ENCODE peak calls at places on chromosomes 1 and 21, in eight cellular contexts. One of them, this sample, is unnamed.
A peak's percentile ranks its signal among the peaks of the same experiment; 100 is the strongest.

GRCh38 chr1:17637055-17637454 is 97.6 kb downstream of the ARHGEF10L start:
- DNase-seq in transverse colon: no peak
- DNase-seq in H9: no peak
- DNase-seq in PC-9: no peak
- DNase-seq in Panc1: no peak
- DNase-seq in substantia nigra: no peak
- DNase-seq in neural progenitor cell: no peak
- DNase-seq in caudate nucleus: no peak
- DNase-seq in this sample: no peak

GRCh38 chr1:183989078-183989577 is 48.4 kb downstream of the COLGALT2 start:
- DNase-seq in transverse colon: no peak
- DNase-seq in H9: no peak
- DNase-seq in PC-9: no peak
- DNase-seq in Panc1: no peak
- DNase-seq in substantia nigra: no peak
- DNase-seq in neural progenitor cell: no peak
- DNase-seq in caudate nucleus: no peak
- DNase-seq in this sample: no peak

GRCh38 chr1:94819945-94820746 is at the start of gene SLC44A3:
- DNase-seq in transverse colon: peak; percentile 65
- DNase-seq in H9: peak; percentile 75
- DNase-seq in PC-9: peak; percentile 64
- DNase-seq in Panc1: no peak
- DNase-seq in substantia nigra: no peak
- DNase-seq in neural progenitor cell: peak; percentile 82
- DNase-seq in caudate nucleus: no peak
- DNase-seq in this sample: no peak

GRCh38 chr1:76867342-76868130 is at the start of gene ST6GALNAC5:
- DNase-seq in transverse colon: no peak
- DNase-seq in H9: peak; percentile 53
- DNase-seq in PC-9: no peak
- DNase-seq in Panc1: no peak
- DNase-seq in substantia nigra: no peak
- DNase-seq in neural progenitor cell: peak; percentile 86
- DNase-seq in caudate nucleus: no peak
- DNase-seq in this sample: no peak

GRCh38 chr1:162996261-162996660 is 72.9 kb upstream of the RGS4 start:
- DNase-seq in transverse colon: no peak
- DNase-seq in H9: no peak
- DNase-seq in PC-9: no peak
- DNase-seq in Panc1: no peak
- DNase-seq in substantia nigra: no peak
- DNase-seq in neural progenitor cell: no peak
- DNase-seq in caudate nucleus: no peak
- DNase-seq in this sample: no peak

GRCh38 chr1:184806296-184806721 is 51.7 kb upstream of the EDEM3 start:
- DNase-seq in transverse colon: no peak
- DNase-seq in H9: no peak
- DNase-seq in PC-9: no peak
- DNase-seq in Panc1: no peak
- DNase-seq in substantia nigra: no peak
- DNase-seq in neural progenitor cell: no peak
- DNase-seq in caudate nucleus: no peak
- DNase-seq in this sample: no peak

GRCh38 chr1:65827346-65827745 is 34.7 kb downstream of the PDE4B start:
- DNase-seq in transverse colon: no peak
- DNase-seq in H9: no peak
- DNase-seq in PC-9: no peak
- DNase-seq in Panc1: no peak
- DNase-seq in substantia nigra: no peak
- DNase-seq in neural progenitor cell: no peak
- DNase-seq in caudate nucleus: no peak
- DNase-seq in this sample: no peak

GRCh38 chr1:116717318-116717717 is 36.9 kb upstream of the CD2 start:
- DNase-seq in transverse colon: no peak
- DNase-seq in H9: no peak
- DNase-seq in PC-9: no peak
- DNase-seq in Panc1: no peak
- DNase-seq in substantia nigra: no peak
- DNase-seq in neural progenitor cell: no peak
- DNase-seq in caudate nucleus: no peak
- DNase-seq in this sample: no peak

GRCh38 chr1:23667411-23667810 is 24.2 kb upstream of the RPL11 start:
- DNase-seq in transverse colon: no peak
- DNase-seq in H9: no peak
- DNase-seq in PC-9: no peak
- DNase-seq in Panc1: no peak
- DNase-seq in substantia nigra: no peak
- DNase-seq in neural progenitor cell: no peak
- DNase-seq in caudate nucleus: no peak
- DNase-seq in this sample: no peak

GRCh38 chr1:182664281-182664680 is 20.1 kb downstream of the RGS8 start:
- DNase-seq in transverse colon: no peak
- DNase-seq in H9: no peak
- DNase-seq in PC-9: no peak
- DNase-seq in Panc1: no peak
- DNase-seq in substantia nigra: no peak
- DNase-seq in neural progenitor cell: no peak
- DNase-seq in caudate nucleus: no peak
- DNase-seq in this sample: no peak

GRCh38 chr21:35014302-35015044 is 34.6 kb downstream of the RUNX1 start:
- DNase-seq in transverse colon: no peak
- DNase-seq in H9: no peak
- DNase-seq in PC-9: peak; percentile 7
- DNase-seq in Panc1: no peak
- DNase-seq in substantia nigra: no peak
- DNase-seq in neural progenitor cell: no peak
- DNase-seq in caudate nucleus: no peak
- DNase-seq in this sample: no peak

GRCh38 chr21:19261731-19262367 is 858.3 kb upstream of the TMPRSS15 start:
- DNase-seq in transverse colon: no peak
- DNase-seq in H9: no peak
- DNase-seq in PC-9: no peak
- DNase-seq in Panc1: no peak
- DNase-seq in substantia nigra: no peak
- DNase-seq in neural progenitor cell: no peak
- DNase-seq in caudate nucleus: no peak
- DNase-seq in this sample: no peak

GRCh38 chr1:86472165-86472564 is 3.4 kb downstream of the CLCA1 start:
- DNase-seq in transverse colon: no peak
- DNase-seq in H9: no peak
- DNase-seq in PC-9: no peak
- DNase-seq in Panc1: no peak
- DNase-seq in substantia nigra: no peak
- DNase-seq in neural progenitor cell: no peak
- DNase-seq in caudate nucleus: no peak
- DNase-seq in this sample: no peak

GRCh38 chr1:34476371-34476770 is 278.5 kb upstream of the GJB5 start:
- DNase-seq in transverse colon: no peak
- DNase-seq in H9: no peak
- DNase-seq in PC-9: no peak
- DNase-seq in Panc1: no peak
- DNase-seq in substantia nigra: no peak
- DNase-seq in neural progenitor cell: no peak
- DNase-seq in caudate nucleus: no peak
- DNase-seq in this sample: no peak

GRCh38 chr1:81174811-81175476 is 625.8 kb upstream of the ADGRL2 start:
- DNase-seq in transverse colon: no peak
- DNase-seq in H9: no peak
- DNase-seq in PC-9: peak; percentile 82
- DNase-seq in Panc1: no peak
- DNase-seq in substantia nigra: no peak
- DNase-seq in neural progenitor cell: no peak
- DNase-seq in caudate nucleus: no peak
- DNase-seq in this sample: no peak
- H3K27ac ChIP-seq in transverse colon: no peak overlapping the region
- H3K27ac ChIP-seq in H9: no peak overlapping the region
- H3K27ac ChIP-seq in PC-9: peak overlapping the region; percentile 38
- H3K27ac ChIP-seq in Panc1: no peak overlapping the region
- H3K27ac ChIP-seq in substantia nigra: no peak overlapping the region
- H3K27ac ChIP-seq in neural progenitor cell: no peak overlapping the region
- H3K27ac ChIP-seq in caudate nucleus: no peak overlapping the region
- H3K27ac ChIP-seq in this sample: no peak overlapping the region

DNA sequence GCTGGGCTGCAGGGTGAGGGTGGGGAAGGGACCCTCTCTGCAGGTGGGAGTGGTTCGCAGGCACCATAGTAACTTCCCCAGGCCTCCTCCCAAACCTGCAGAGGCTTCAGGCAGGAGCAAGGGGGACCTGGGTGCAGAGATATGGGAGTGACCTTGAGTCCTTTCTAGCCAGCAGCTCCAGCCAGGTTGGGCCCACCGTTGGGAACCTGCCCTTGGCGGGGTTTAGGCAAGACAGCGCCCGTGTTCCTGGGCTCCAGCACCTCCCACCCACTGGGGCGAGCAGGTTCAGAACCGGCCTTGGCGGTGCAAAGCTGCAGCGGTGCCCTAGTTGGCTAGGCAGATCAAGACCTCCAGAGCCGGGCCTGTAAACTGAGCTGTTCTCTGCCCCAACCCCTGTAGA is 2.2 kb upstream of the PRDM16 start:
- DNase-seq in transverse colon: no peak
- DNase-seq in H9: no peak
- DNase-seq in PC-9: no peak
- DNase-seq in Panc1: no peak
- DNase-seq in substantia nigra: no peak
- DNase-seq in neural progenitor cell: no peak
- DNase-seq in caudate nucleus: no peak
- DNase-seq in this sample: no peak
- H3K27ac ChIP-seq in transverse colon: no peak overlapping the region
- H3K27ac ChIP-seq in H9: no peak overlapping the region
- H3K27ac ChIP-seq in PC-9: no peak overlapping the region
- H3K27ac ChIP-seq in Panc1: peak overlapping the region; percentile 52
- H3K27ac ChIP-seq in substantia nigra: no peak overlapping the region
- H3K27ac ChIP-seq in neural progenitor cell: no peak overlapping the region
- H3K27ac ChIP-seq in caudate nucleus: peak overlapping the region; percentile 11
- H3K27ac ChIP-seq in this sample: no peak overlapping the region

GRCh38 chr1:3335754-3336640 is 118.5 kb upstream of the ARHGEF16 start:
- DNase-seq in transverse colon: no peak
- DNase-seq in H9: no peak
- DNase-seq in PC-9: no peak
- DNase-seq in Panc1: no peak
- DNase-seq in substantia nigra: no peak
- DNase-seq in neural progenitor cell: no peak
- DNase-seq in caudate nucleus: no peak
- DNase-seq in this sample: no peak

GRCh38 chr1:3331564-3331963 is 122.9 kb upstream of the ARHGEF16 start:
- DNase-seq in transverse colon: no peak
- DNase-seq in H9: no peak
- DNase-seq in PC-9: no peak
- DNase-seq in Panc1: no peak
- DNase-seq in substantia nigra: no peak
- DNase-seq in neural progenitor cell: no peak
- DNase-seq in caudate nucleus: no peak
- DNase-seq in this sample: no peak

GRCh38 chr1:3334366-3334765 is 120.1 kb upstream of the ARHGEF16 start:
- DNase-seq in transverse colon: no peak
- DNase-seq in H9: no peak
- DNase-seq in PC-9: no peak
- DNase-seq in Panc1: no peak
- DNase-seq in substantia nigra: no peak
- DNase-seq in neural progenitor cell: no peak
- DNase-seq in caudate nucleus: no peak
- DNase-seq in this sample: no peak

GRCh38 chr1:3332662-3333061 is 121.8 kb upstream of the ARHGEF16 start:
- DNase-seq in transverse colon: no peak
- DNase-seq in H9: no peak
- DNase-seq in PC-9: no peak
- DNase-seq in Panc1: no peak
- DNase-seq in substantia nigra: no peak
- DNase-seq in neural progenitor cell: no peak
- DNase-seq in caudate nucleus: no peak
- DNase-seq in this sample: no peak

DNA sequence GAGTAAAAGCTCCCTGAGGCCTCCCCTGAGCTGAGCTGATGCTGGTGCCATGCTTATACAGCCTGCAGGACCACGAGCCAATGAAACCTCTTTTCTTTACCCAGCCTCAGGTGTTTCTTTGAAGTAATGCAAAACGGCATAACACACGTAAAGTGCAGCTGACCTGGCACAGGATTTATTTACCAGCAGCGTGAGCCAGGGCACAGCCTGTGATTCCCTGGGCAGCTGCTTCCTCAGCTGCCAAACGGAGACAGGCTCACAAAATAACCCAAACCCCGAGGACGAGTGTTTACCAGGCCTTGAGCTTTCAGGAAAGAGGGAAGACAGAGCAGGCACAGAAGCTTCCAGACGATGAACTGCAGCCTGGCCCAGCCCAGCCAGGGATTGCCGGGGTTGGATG is 120.6 kb upstream of the ARHGEF16 start:
- DNase-seq in transverse colon: no peak
- DNase-seq in H9: no peak
- DNase-seq in PC-9: no peak
- DNase-seq in Panc1: no peak
- DNase-seq in substantia nigra: no peak
- DNase-seq in neural progenitor cell: no peak
- DNase-seq in caudate nucleus: no peak
- DNase-seq in this sample: no peak
- H3K27ac ChIP-seq in transverse colon: no peak overlapping the region
- H3K27ac ChIP-seq in H9: no peak overlapping the region
- H3K27ac ChIP-seq in PC-9: no peak overlapping the region
- H3K27ac ChIP-seq in Panc1: no peak overlapping the region
- H3K27ac ChIP-seq in substantia nigra: no peak overlapping the region
- H3K27ac ChIP-seq in neural progenitor cell: no peak overlapping the region
- H3K27ac ChIP-seq in caudate nucleus: peak overlapping the region; percentile 87
- H3K27ac ChIP-seq in this sample: no peak overlapping the region

GRCh38 chr1:19819701-19820100 is 4.6 kb upstream of the RNF186 start:
- DNase-seq in transverse colon: no peak
- DNase-seq in H9: no peak
- DNase-seq in PC-9: no peak
- DNase-seq in Panc1: no peak
- DNase-seq in substantia nigra: no peak
- DNase-seq in neural progenitor cell: no peak
- DNase-seq in caudate nucleus: no peak
- DNase-seq in this sample: no peak

GRCh38 chr1:19824541-19824940 is 9.5 kb upstream of the RNF186 start:
- DNase-seq in transverse colon: no peak
- DNase-seq in H9: no peak
- DNase-seq in PC-9: no peak
- DNase-seq in Panc1: no peak
- DNase-seq in substantia nigra: no peak
- DNase-seq in neural progenitor cell: no peak
- DNase-seq in caudate nucleus: no peak
- DNase-seq in this sample: no peak

GRCh38 chr1:19828546-19828945 is 13.5 kb upstream of the RNF186 start:
- DNase-seq in transverse colon: no peak
- DNase-seq in H9: no peak
- DNase-seq in PC-9: no peak
- DNase-seq in Panc1: no peak
- DNase-seq in substantia nigra: no peak
- DNase-seq in neural progenitor cell: no peak
- DNase-seq in caudate nucleus: no peak
- DNase-seq in this sample: no peak

DNA sequence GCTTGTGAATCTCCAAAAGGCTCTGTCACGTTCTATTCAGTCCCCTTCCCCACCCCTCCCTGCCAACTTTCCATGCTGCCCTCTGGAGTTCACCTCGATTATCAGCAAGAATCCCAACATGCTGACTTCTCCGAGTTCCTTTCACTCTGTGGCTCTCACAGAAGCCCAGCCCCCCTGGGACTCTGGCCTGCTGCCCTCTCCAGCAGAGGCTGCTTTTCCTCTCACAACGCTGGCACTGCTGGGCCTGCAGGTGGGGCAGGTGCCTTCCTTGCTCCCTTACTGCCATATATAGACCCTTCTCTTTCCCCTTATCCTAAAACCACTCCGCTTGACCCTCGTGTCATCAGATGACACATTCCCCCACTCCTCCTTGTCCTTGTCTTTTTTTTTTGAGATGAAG is 10.2 kb upstream of the RNF186 start:
- DNase-seq in transverse colon: no peak
- DNase-seq in H9: peak; percentile 87
- DNase-seq in PC-9: no peak
- DNase-seq in Panc1: no peak
- DNase-seq in substantia nigra: no peak
- DNase-seq in neural progenitor cell: peak; percentile 31
- DNase-seq in caudate nucleus: no peak
- DNase-seq in this sample: peak; percentile 64
- H3K27ac ChIP-seq in transverse colon: no peak overlapping the region
- H3K27ac ChIP-seq in H9: no peak overlapping the region
- H3K27ac ChIP-seq in PC-9: no peak overlapping the region
- H3K27ac ChIP-seq in Panc1: no peak overlapping the region
- H3K27ac ChIP-seq in substantia nigra: no peak overlapping the region
- H3K27ac ChIP-seq in neural progenitor cell: no peak overlapping the region
- H3K27ac ChIP-seq in caudate nucleus: no peak overlapping the region
- H3K27ac ChIP-seq in this sample: no peak overlapping the region

This sample was measured in iPS DF 6.9.